ENCODE peak calls at places on chromosomes 13 and 19, in seven cellular contexts. One of them, this sample, is unnamed. For H3K36me3, the result is how much of the 10 kb centered on the place peaks cover.

GRCh38 chr19:13633109-13633508 is 126.8 kb upstream of the CACNA1A start:
- DNase-seq in tibial nerve: no peak
- DNase-seq in IMR-90: peak
- DNase-seq in adrenal gland: no peak
- DNase-seq in right lobe of liver: no peak
- DNase-seq in heart left ventricle: no peak
- DNase-seq in uterus: no peak
- DNase-seq in this sample: no peak

GRCh38 chr19:46635920-46636761 is at the start of gene GNG8:
- DNase-seq in adrenal gland: no peak
- DNase-seq in tibial nerve: no peak
- DNase-seq in uterus: no peak
- DNase-seq in right lobe of liver: no peak
- DNase-seq in heart left ventricle: no peak
- DNase-seq in IMR-90: no peak
- DNase-seq in this sample: peak

GRCh38 chr19:49889687-49890348 is 6.9 kb downstream of the IL4I1 start:
- DNase-seq in right lobe of liver: peak
- DNase-seq in uterus: peak
- DNase-seq in tibial nerve: peak
- DNase-seq in heart left ventricle: peak
- DNase-seq in IMR-90: peak
- DNase-seq in adrenal gland: peak
- DNase-seq in this sample: peak

GRCh38 chr13:112781287-112781686 is 91.4 kb downstream of the ATP11A start:
- DNase-seq in adrenal gland: no peak
- DNase-seq in uterus: peak
- DNase-seq in heart left ventricle: no peak
- DNase-seq in right lobe of liver: no peak
- DNase-seq in tibial nerve: no peak
- DNase-seq in IMR-90: no peak
- DNase-seq in this sample: no peak

GRCh38 chr13:99366075-99366987 is 59.1 kb upstream of the GPR183 start:
- DNase-seq in right lobe of liver: no peak
- DNase-seq in IMR-90: no peak
- DNase-seq in adrenal gland: no peak
- DNase-seq in heart left ventricle: no peak
- DNase-seq in tibial nerve: no peak
- DNase-seq in uterus: no peak
- DNase-seq in this sample: no peak

GRCh38 chr13:107025991-107026390 is 458.1 kb upstream of the ARGLU1 start:
- DNase-seq in adrenal gland: peak
- DNase-seq in uterus: no peak
- DNase-seq in IMR-90: peak
- DNase-seq in tibial nerve: no peak
- DNase-seq in right lobe of liver: no peak
- DNase-seq in heart left ventricle: peak
- DNase-seq in this sample: no peak

GRCh38 chr19:40617961-40618360 is 16.8 kb downstream of the LTBP4 start:
- DNase-seq in tibial nerve: no peak
- DNase-seq in uterus: no peak
- DNase-seq in heart left ventricle: no peak
- DNase-seq in right lobe of liver: no peak
- DNase-seq in adrenal gland: no peak
- DNase-seq in IMR-90: no peak
- DNase-seq in this sample: no peak

GRCh38 chr19:16252459-16253205 is 54.9 kb downstream of the AP1M1 start:
- DNase-seq in adrenal gland: peak
- DNase-seq in IMR-90: no peak
- DNase-seq in heart left ventricle: peak
- DNase-seq in uterus: no peak
- DNase-seq in right lobe of liver: no peak
- DNase-seq in tibial nerve: peak
- DNase-seq in this sample: peak

GRCh38 chr19:34308381-34309367 is 54.3 kb downstream of the GARRE1 start:
- DNase-seq in IMR-90: no peak
- DNase-seq in uterus: no peak
- DNase-seq in right lobe of liver: no peak
- DNase-seq in adrenal gland: no peak
- DNase-seq in tibial nerve: no peak
- DNase-seq in heart left ventricle: no peak
- DNase-seq in this sample: no peak

GRCh38 chr13:114013952-114014629 is 40.2 kb upstream of the C13orf46 start:
- DNase-seq in uterus: no peak
- DNase-seq in adrenal gland: no peak
- DNase-seq in tibial nerve: no peak
- DNase-seq in right lobe of liver: no peak
- DNase-seq in heart left ventricle: no peak
- DNase-seq in IMR-90: no peak
- DNase-seq in this sample: no peak

GRCh38 chr13:79779761-79780160 is 298.8 kb downstream of the NDFIP2 start:
- DNase-seq in tibial nerve: peak
- DNase-seq in uterus: peak
- DNase-seq in right lobe of liver: no peak
- DNase-seq in adrenal gland: peak
- DNase-seq in IMR-90: peak
- DNase-seq in heart left ventricle: no peak
- DNase-seq in this sample: no peak

GRCh38 chr19:9793051-9793591 is 24.6 kb upstream of the ZNF846 start:
- DNase-seq in right lobe of liver: peak
- DNase-seq in IMR-90: peak
- DNase-seq in adrenal gland: peak
- DNase-seq in tibial nerve: peak
- DNase-seq in uterus: no peak
- DNase-seq in heart left ventricle: peak
- DNase-seq in this sample: no peak

GRCh38 chr19:14105680-14106079 is 11.9 kb downstream of the PRKACA start:
- DNase-seq in uterus: no peak
- DNase-seq in adrenal gland: no peak
- DNase-seq in IMR-90: no peak
- DNase-seq in heart left ventricle: no peak
- DNase-seq in tibial nerve: no peak
- DNase-seq in right lobe of liver: no peak
- DNase-seq in this sample: no peak

GRCh38 chr13:94525781-94526180 is 46.3 kb upstream of the DCT start:
- DNase-seq in right lobe of liver: no peak
- DNase-seq in tibial nerve: no peak
- DNase-seq in uterus: no peak
- DNase-seq in heart left ventricle: no peak
- DNase-seq in IMR-90: no peak
- DNase-seq in adrenal gland: no peak
- DNase-seq in this sample: no peak

GRCh38 chr13:97367427-97367826 is 66.5 kb upstream of the RAP2A start:
- DNase-seq in uterus: peak
- DNase-seq in heart left ventricle: no peak
- DNase-seq in right lobe of liver: no peak
- DNase-seq in adrenal gland: peak
- DNase-seq in IMR-90: peak
- DNase-seq in tibial nerve: no peak
- DNase-seq in this sample: no peak

GRCh38 chr13:108961542-108962125 is 332.2 kb downstream of the MYO16 start:
- DNase-seq in uterus: no peak
- DNase-seq in tibial nerve: no peak
- DNase-seq in right lobe of liver: no peak
- DNase-seq in IMR-90: peak
- DNase-seq in adrenal gland: no peak
- DNase-seq in heart left ventricle: no peak
- DNase-seq in this sample: no peak

GRCh38 chr13:49022472-49023144 is 46.9 kb downstream of the FNDC3A start:
- DNase-seq in right lobe of liver: no peak
- DNase-seq in IMR-90: peak
- DNase-seq in heart left ventricle: no peak
- DNase-seq in uterus: no peak
- DNase-seq in adrenal gland: no peak
- DNase-seq in tibial nerve: no peak
- DNase-seq in this sample: no peak

GRCh38 chr19:28577666-28578065 is 635.3 kb downstream of the UQCRFS1 start:
- DNase-seq in adrenal gland: no peak
- DNase-seq in uterus: no peak
- DNase-seq in IMR-90: no peak
- DNase-seq in right lobe of liver: no peak
- DNase-seq in heart left ventricle: no peak
- DNase-seq in tibial nerve: no peak
- DNase-seq in this sample: peak

GRCh38 chr13:110443633-110444225 is 117.8 kb downstream of the RAB20 start:
- DNase-seq in heart left ventricle: no peak
- DNase-seq in IMR-90: no peak
- DNase-seq in right lobe of liver: no peak
- DNase-seq in adrenal gland: no peak
- DNase-seq in uterus: peak
- DNase-seq in tibial nerve: no peak
- DNase-seq in this sample: no peak
- H3K36me3 ChIP-seq in heart left ventricle: half or more
- H3K36me3 ChIP-seq in IMR-90: half or more
- H3K36me3 ChIP-seq in right lobe of liver: under half
- H3K36me3 ChIP-seq in adrenal gland: under half
- H3K36me3 ChIP-seq in uterus: under half
- H3K36me3 ChIP-seq in tibial nerve: under half
- H3K36me3 ChIP-seq in this sample: under half

GRCh38 chr19:53867225-53868090 is at the start of gene MYADM:
- DNase-seq in adrenal gland: peak
- DNase-seq in uterus: peak
- DNase-seq in right lobe of liver: peak
- DNase-seq in heart left ventricle: peak
- DNase-seq in tibial nerve: peak
- DNase-seq in IMR-90: peak
- DNase-seq in this sample: peak

GRCh38 chr19:53870485-53870844 is 2.8 kb downstream of the MYADM start:
- DNase-seq in uterus: no peak
- DNase-seq in right lobe of liver: peak
- DNase-seq in heart left ventricle: no peak
- DNase-seq in adrenal gland: no peak
- DNase-seq in tibial nerve: no peak
- DNase-seq in IMR-90: no peak
- DNase-seq in this sample: peak

GRCh38 chr19:53868091-53868891 is 608 bp downstream of the MYADM start:
- DNase-seq in adrenal gland: peak
- DNase-seq in uterus: peak
- DNase-seq in IMR-90: peak
- DNase-seq in heart left ventricle: peak
- DNase-seq in tibial nerve: no peak
- DNase-seq in right lobe of liver: peak
- DNase-seq in this sample: peak

GRCh38 chr19:53871448-53871847 is 3.8 kb downstream of the MYADM start:
- DNase-seq in uterus: no peak
- DNase-seq in IMR-90: no peak
- DNase-seq in adrenal gland: no peak
- DNase-seq in tibial nerve: no peak
- DNase-seq in heart left ventricle: no peak
- DNase-seq in right lobe of liver: no peak
- DNase-seq in this sample: no peak

DNA sequence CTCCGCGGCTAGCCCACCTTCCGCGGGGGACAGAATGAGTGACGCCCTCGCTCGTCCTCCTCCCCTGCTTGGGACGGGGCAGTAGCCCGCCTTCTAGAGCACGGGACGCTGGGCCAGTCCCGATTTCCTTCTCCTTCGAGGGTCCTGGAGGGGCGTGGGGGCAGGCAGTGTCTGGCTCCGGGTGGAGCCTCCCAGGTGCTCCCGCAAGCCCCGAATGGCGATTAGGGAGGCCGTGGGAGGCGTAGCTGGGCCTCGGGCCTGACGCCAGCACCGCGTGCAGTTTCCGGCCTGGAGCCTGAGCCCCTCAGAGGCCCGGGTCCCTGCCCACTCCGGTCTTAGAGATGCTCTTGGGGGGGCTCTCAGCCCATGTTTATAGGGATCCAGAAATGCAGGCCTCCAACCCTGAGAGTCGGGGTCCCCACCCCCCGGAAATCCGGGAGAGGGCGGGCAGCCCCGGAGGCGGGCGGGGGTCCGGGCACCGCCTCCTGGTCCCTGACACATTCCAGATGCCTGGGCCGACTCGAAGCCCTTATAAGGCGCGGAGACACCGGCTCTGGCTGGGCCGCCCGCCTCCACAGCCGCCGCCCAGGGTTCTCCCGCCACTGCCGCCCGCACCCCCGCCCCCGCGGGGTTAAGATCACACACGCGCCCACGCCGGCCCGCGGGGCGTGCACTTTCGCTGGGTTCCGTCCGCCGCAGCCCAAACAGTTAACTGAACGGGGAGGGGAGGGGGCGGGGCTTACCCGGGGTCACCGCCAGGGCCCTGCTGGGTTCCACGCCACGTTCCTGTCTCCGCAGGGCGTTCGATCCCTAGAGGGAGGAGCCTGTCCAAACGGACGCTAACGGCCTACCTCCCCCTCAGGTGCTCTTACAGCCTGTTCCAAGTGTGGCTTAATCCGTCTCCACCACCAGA is 1.5 kb downstream of the MYADM start:
- DNase-seq in uterus: peak
- DNase-seq in tibial nerve: peak
- DNase-seq in heart left ventricle: peak
- DNase-seq in right lobe of liver: peak
- DNase-seq in IMR-90: peak
- DNase-seq in adrenal gland: peak
- DNase-seq in this sample: peak
- TF ChIP-seq POLR2A in uterus: peak
- TF ChIP-seq POLR2A in tibial nerve: peak
- TF ChIP-seq POLR2A in heart left ventricle: peak
- TF ChIP-seq POLR2A in right lobe of liver: peak
- TF ChIP-seq POLR2A in IMR-90: peak
- TF ChIP-seq POLR2A in adrenal gland: peak
- TF ChIP-seq POLR2A in this sample: no peak

GRCh38 chr19:44332145-44332544 is 24.3 kb downstream of the ZNF112 start:
- DNase-seq in heart left ventricle: no peak
- DNase-seq in right lobe of liver: no peak
- DNase-seq in adrenal gland: no peak
- DNase-seq in IMR-90: no peak
- DNase-seq in uterus: no peak
- DNase-seq in tibial nerve: no peak
- DNase-seq in this sample: no peak
- H3K36me3 ChIP-seq in heart left ventricle: half or more
- H3K36me3 ChIP-seq in right lobe of liver: under half
- H3K36me3 ChIP-seq in adrenal gland: under half
- H3K36me3 ChIP-seq in IMR-90: under half
- H3K36me3 ChIP-seq in uterus: under half
- H3K36me3 ChIP-seq in tibial nerve: under half
- H3K36me3 ChIP-seq in this sample: half or more

DNA sequence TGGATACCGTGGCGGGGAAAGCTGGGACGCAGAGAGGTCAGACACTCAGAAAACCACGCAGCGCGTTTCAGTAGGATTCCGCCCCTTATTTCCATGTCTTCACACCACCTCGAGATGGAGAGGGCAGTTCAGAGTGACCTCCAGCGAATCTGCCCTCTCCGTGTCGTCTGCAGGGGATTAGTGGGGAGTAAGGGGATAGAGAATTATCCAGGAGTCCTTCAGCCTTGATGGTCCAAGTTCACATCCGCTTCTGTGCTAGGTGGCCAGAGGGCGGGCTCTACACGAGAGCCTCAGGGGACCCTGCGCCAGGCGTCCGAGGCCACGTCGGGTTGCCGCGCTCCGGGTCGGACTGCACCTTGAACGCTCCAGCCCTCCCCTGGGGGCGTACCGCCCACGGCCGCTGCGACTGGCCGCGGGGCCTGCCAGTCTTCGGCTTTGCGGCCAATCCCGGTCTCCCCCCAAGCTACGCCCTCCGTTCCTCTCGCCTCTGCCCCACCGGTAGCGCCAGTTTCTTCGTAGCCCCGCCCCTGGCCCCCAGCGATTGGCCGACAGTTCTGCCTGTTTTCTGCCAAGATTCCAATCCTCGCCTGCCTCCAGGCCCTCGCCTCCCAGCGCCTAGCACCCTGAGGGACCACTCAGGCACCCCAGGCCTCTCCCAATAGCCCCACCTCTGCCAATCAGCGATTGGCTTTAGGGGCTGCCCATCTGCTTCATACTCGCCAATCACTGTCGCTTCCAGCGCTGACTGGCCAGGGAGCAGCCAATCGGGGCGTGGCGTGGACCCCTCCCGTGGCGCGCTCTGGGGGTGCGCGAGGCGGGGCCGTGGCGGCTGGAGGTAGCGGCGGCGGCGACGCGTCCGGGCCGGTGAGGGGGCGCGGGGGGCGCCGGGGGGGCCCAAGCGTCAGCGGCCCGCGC is at the start of gene SLC25A42:
- DNase-seq in heart left ventricle: peak
- DNase-seq in right lobe of liver: peak
- DNase-seq in tibial nerve: peak
- DNase-seq in IMR-90: peak
- DNase-seq in uterus: peak
- DNase-seq in adrenal gland: peak
- DNase-seq in this sample: peak
- TF ChIP-seq POLR2A in heart left ventricle: no peak
- TF ChIP-seq POLR2A in right lobe of liver: peak
- TF ChIP-seq POLR2A in tibial nerve: peak
- TF ChIP-seq POLR2A in IMR-90: no peak
- TF ChIP-seq POLR2A in uterus: peak
- TF ChIP-seq POLR2A in adrenal gland: no peak
- TF ChIP-seq POLR2A in this sample: no peak